ENCODE peak calls at places on chromosomes 13 and 19, in six cellular contexts. N, G, Z, X, W and Y are unnamed samples.

GRCh38 chr13:114173753-114174152 is 5.3 kb upstream of the CFAP97D2 start:
- DNase-seq in X (no peak), G (no peak), N (peak), Z (no peak), W (no peak), Y (no peak)

GRCh38 chr19:13428352-13428751 is 77.9 kb downstream of the CACNA1A start:
- DNase-seq in X (no peak), N (peak), G (no peak), W (no peak), Z (no peak), Y (no peak)

GRCh38 chr13:49669735-49670309 is 21.5 kb downstream of the EBPL start:
- DNase-seq in G (peak), W (peak), Z (no peak), X (peak), N (peak), Y (no peak)

GRCh38 chr13:49935171-49936084 is 712 bp downstream of the SPRYD7 start:
- DNase-seq in Z (peak), G (peak), W (no peak), N (no peak), X (no peak), Y (peak)

GRCh38 chr19:33906578-33907335 is 110.1 kb downstream of the KCTD15 start:
- DNase-seq in N (no peak), W (no peak), Z (no peak), G (no peak), X (no peak), Y (no peak)

GRCh38 chr19:13195678-13196077 is 45.5 kb downstream of the IER2 start:
- DNase-seq in X (no peak), Z (peak), W (no peak), N (no peak), G (no peak), Y (peak)

GRCh38 chr19:19459707-19460251 is 54.3 kb downstream of the GATAD2A start:
- DNase-seq in W (no peak), X (no peak), G (no peak), Z (peak), N (no peak), Y (peak)

GRCh38 chr19:29660835-29661234 is 4.4 kb upstream of the PLEKHF1 start:
- DNase-seq in X (no peak), N (no peak), G (no peak), W (no peak), Z (no peak), Y (no peak)

GRCh38 chr19:32203161-32203560 is 142.2 kb upstream of the ZNF507 start:
- DNase-seq in G (no peak), X (no peak), N (no peak), W (no peak), Z (no peak), Y (no peak)

GRCh38 chr13:48043789-48044503 is 6.4 kb downstream of the NUDT15 start:
- DNase-seq in Z (no peak), G (no peak), W (no peak), N (peak), X (no peak), Y (no peak)

GRCh38 chr13:20332361-20333096 is 100.4 kb upstream of the GJB6 start:
- DNase-seq in G (no peak), W (no peak), N (no peak), Z (no peak), X (no peak), Y (no peak)

GRCh38 chr13:80884031-80884785 is 543.3 kb upstream of the SPRY2 start:
- DNase-seq in W (no peak), G (no peak), N (no peak), X (no peak), Z (no peak), Y (no peak)

GRCh38 chr13:40611004-40611403 is 55.4 kb downstream of the FOXO1 start:
- DNase-seq in G (no peak), Z (no peak), N (no peak), W (no peak), X (no peak), Y (no peak)